ENCODE peak calls at places on chromosomes 2 and 18, in eight cellular contexts. T, B, W, N, A, H, Q and P are unnamed samples.

GRCh38 chr18:41938445-41938844 is 16.6 kb upstream of the PIK3C3 start:
- DNase-seq in T (no peak), B (no peak), W (no peak), N (no peak), A (no peak), H (no peak), Q (peak), P (peak)

GRCh38 chr18:28666216-28666615 is 489.3 kb upstream of the CDH2 start:
- DNase-seq in T (no peak), B (no peak), W (no peak), N (no peak), A (no peak), H (no peak), Q (no peak), P (peak)

GRCh38 chr2:204339212-204339715 is 206.0 kb upstream of the PARD3B start:
- DNase-seq in T (no peak), B (no peak), W (no peak), N (no peak), A (no peak), H (no peak), Q (no peak), P (no peak)

GRCh38 chr2:216242365-216242764 is 129.9 kb downstream of the MARCHF4 start:
- DNase-seq in T (no peak), B (peak), W (no peak), N (no peak), A (peak), H (no peak), Q (no peak), P (no peak)

GRCh38 chr2:67037655-67038054 is 359.5 kb upstream of the ETAA1 start:
- DNase-seq in T (no peak), B (peak), W (no peak), N (no peak), A (no peak), H (no peak), Q (no peak), P (no peak)

GRCh38 chr2:190947711-190948251 is 66.2 kb downstream of the STAT1 start:
- DNase-seq in T (no peak), B (no peak), W (peak), N (no peak), A (no peak), H (no peak), Q (peak), P (peak)

GRCh38 chr18:63970803-63971191 is 916 bp downstream of the SERPINB8 start:
- DNase-seq in T (no peak), B (no peak), W (no peak), N (no peak), A (peak), H (no peak), Q (no peak), P (no peak)

GRCh38 chr2:102181919-102182635 is 4.7 kb upstream of the IL1RL2 start:
- DNase-seq in T (no peak), B (no peak), W (no peak), N (no peak), A (no peak), H (no peak), Q (no peak), P (no peak)

GRCh38 chr2:149579972-149580882 is 7.3 kb downstream of the MMADHC start:
- DNase-seq in T (no peak), B (no peak), W (no peak), N (no peak), A (no peak), H (no peak), Q (no peak), P (no peak)

GRCh38 chr2:73993799-73994543 is 9.3 kb downstream of the TET3 start:
- DNase-seq in T (no peak), B (no peak), W (no peak), N (peak), A (no peak), H (no peak), Q (no peak), P (no peak)